ENCODE peak calls at places on chromosomes 1 and 21, in eight cellular contexts. One of them, this sample, is unnamed.

GRCh38 chr1:22216210-22216883 is 73.5 kb upstream of the WNT4 start:
- DNase-seq in A549: no peak
- DNase-seq in SK-N-SH: no peak
- DNase-seq in GM23338: no peak
- DNase-seq in Panc1: no peak
- DNase-seq in K562: no peak
- DNase-seq in HCT116: no peak
- DNase-seq in GM12878: no peak
- DNase-seq in this sample: no peak

GRCh38 chr21:18545908-18546307 is 142.3 kb upstream of the TMPRSS15 start:
- DNase-seq in A549: no peak
- DNase-seq in SK-N-SH: no peak
- DNase-seq in GM23338: no peak
- DNase-seq in Panc1: no peak
- DNase-seq in K562: no peak
- DNase-seq in HCT116: no peak
- DNase-seq in GM12878: no peak
- DNase-seq in this sample: no peak

GRCh38 chr1:57464756-57465155 is 40.9 kb upstream of the DAB1 start:
- DNase-seq in A549: no peak
- DNase-seq in SK-N-SH: no peak
- DNase-seq in GM23338: no peak
- DNase-seq in Panc1: no peak
- DNase-seq in K562: no peak
- DNase-seq in HCT116: no peak
- DNase-seq in GM12878: no peak
- DNase-seq in this sample: no peak

GRCh38 chr1:226738995-226739695 is at the start of gene ITPKB:
- DNase-seq in A549: no peak
- DNase-seq in SK-N-SH: peak
- DNase-seq in GM23338: peak
- DNase-seq in Panc1: no peak
- DNase-seq in K562: no peak
- DNase-seq in HCT116: no peak
- DNase-seq in GM12878: no peak
- DNase-seq in this sample: peak

GRCh38 chr1:202575906-202576653 is 134.2 kb downstream of the SYT2 start:
- DNase-seq in A549: no peak
- DNase-seq in SK-N-SH: peak
- DNase-seq in GM23338: no peak
- DNase-seq in Panc1: no peak
- DNase-seq in K562: no peak
- DNase-seq in HCT116: no peak
- DNase-seq in GM12878: no peak
- DNase-seq in this sample: no peak

GRCh38 chr1:150083907-150084306 is 16.3 kb downstream of the VPS45 start:
- DNase-seq in A549: no peak
- DNase-seq in SK-N-SH: no peak
- DNase-seq in GM23338: no peak
- DNase-seq in Panc1: no peak
- DNase-seq in K562: no peak
- DNase-seq in HCT116: no peak
- DNase-seq in GM12878: no peak
- DNase-seq in this sample: no peak

GRCh38 chr21:41481191-41481590 is 26.8 kb downstream of the TMPRSS2 start:
- DNase-seq in A549: no peak
- DNase-seq in SK-N-SH: no peak
- DNase-seq in GM23338: no peak
- DNase-seq in Panc1: no peak
- DNase-seq in K562: no peak
- DNase-seq in HCT116: no peak
- DNase-seq in GM12878: no peak
- DNase-seq in this sample: no peak

GRCh38 chr1:35642472-35642955 is 1.2 kb upstream of the PSMB2 start:
- DNase-seq in A549: no peak
- DNase-seq in SK-N-SH: no peak
- DNase-seq in GM23338: no peak
- DNase-seq in Panc1: no peak
- DNase-seq in K562: peak
- DNase-seq in HCT116: no peak
- DNase-seq in GM12878: no peak
- DNase-seq in this sample: no peak

GRCh38 chr21:43923391-43923790 is 58.4 kb downstream of the AGPAT3 start:
- DNase-seq in A549: no peak
- DNase-seq in SK-N-SH: peak
- DNase-seq in GM23338: no peak
- DNase-seq in Panc1: no peak
- DNase-seq in K562: no peak
- DNase-seq in HCT116: no peak
- DNase-seq in GM12878: no peak
- DNase-seq in this sample: no peak

GRCh38 chr1:201728731-201729130 is 100.2 kb upstream of the IPO9 start:
- DNase-seq in A549: no peak
- DNase-seq in SK-N-SH: no peak
- DNase-seq in GM23338: peak
- DNase-seq in Panc1: no peak
- DNase-seq in K562: no peak
- DNase-seq in HCT116: no peak
- DNase-seq in GM12878: no peak
- DNase-seq in this sample: no peak

GRCh38 chr1:30385246-30385940 is 338.0 kb downstream of the MATN1 start:
- DNase-seq in A549: no peak
- DNase-seq in SK-N-SH: no peak
- DNase-seq in GM23338: no peak
- DNase-seq in Panc1: no peak
- DNase-seq in K562: no peak
- DNase-seq in HCT116: no peak
- DNase-seq in GM12878: no peak
- DNase-seq in this sample: no peak

GRCh38 chr1:35398739-35399138 is 130.2 kb downstream of the ZMYM4 start:
- DNase-seq in A549: no peak
- DNase-seq in SK-N-SH: no peak
- DNase-seq in GM23338: no peak
- DNase-seq in Panc1: no peak
- DNase-seq in K562: no peak
- DNase-seq in HCT116: no peak
- DNase-seq in GM12878: no peak
- DNase-seq in this sample: no peak

GRCh38 chr1:228685081-228685480 is 50.2 kb upstream of the RHOU start:
- DNase-seq in A549: no peak
- DNase-seq in SK-N-SH: no peak
- DNase-seq in GM23338: no peak
- DNase-seq in Panc1: no peak
- DNase-seq in K562: no peak
- DNase-seq in HCT116: no peak
- DNase-seq in GM12878: no peak
- DNase-seq in this sample: no peak

GRCh38 chr1:19657511-19657910 is 7.2 kb upstream of the HTR6 start:
- DNase-seq in A549: no peak
- DNase-seq in SK-N-SH: no peak
- DNase-seq in GM23338: no peak
- DNase-seq in Panc1: no peak
- DNase-seq in K562: no peak
- DNase-seq in HCT116: no peak
- DNase-seq in GM12878: no peak
- DNase-seq in this sample: no peak

GRCh38 chr1:206686486-206687249 is 2.0 kb downstream of the MAPKAPK2 start:
- DNase-seq in A549: peak
- DNase-seq in SK-N-SH: no peak
- DNase-seq in GM23338: no peak
- DNase-seq in Panc1: no peak
- DNase-seq in K562: peak
- DNase-seq in HCT116: no peak
- DNase-seq in GM12878: no peak
- DNase-seq in this sample: peak
- TF ChIP-seq REST in A549: no peak
- TF ChIP-seq REST in SK-N-SH: no peak
- TF ChIP-seq REST in GM23338: no peak
- TF ChIP-seq REST in Panc1: no peak
- TF ChIP-seq REST in K562: no peak
- TF ChIP-seq REST in HCT116: no peak
- TF ChIP-seq REST in GM12878: no peak
- TF ChIP-seq REST in this sample: no peak

GRCh38 chr1:43622471-43622870 is 27.5 kb upstream of the KDM4A start:
- DNase-seq in A549: no peak
- DNase-seq in SK-N-SH: no peak
- DNase-seq in GM23338: no peak
- DNase-seq in Panc1: no peak
- DNase-seq in K562: no peak
- DNase-seq in HCT116: no peak
- DNase-seq in GM12878: no peak
- DNase-seq in this sample: no peak
- H3K27ac ChIP-seq in A549: no peak
- H3K27ac ChIP-seq in SK-N-SH: no peak
- H3K27ac ChIP-seq in GM23338: no peak
- H3K27ac ChIP-seq in Panc1: no peak
- H3K27ac ChIP-seq in K562: no peak
- H3K27ac ChIP-seq in HCT116: no peak
- H3K27ac ChIP-seq in GM12878: no peak
- H3K27ac ChIP-seq in this sample: no peak

GRCh38 chr1:182050481-182051438 is 10.8 kb downstream of the ZNF648 start:
- DNase-seq in A549: no peak
- DNase-seq in SK-N-SH: no peak
- DNase-seq in GM23338: no peak
- DNase-seq in Panc1: no peak
- DNase-seq in K562: no peak
- DNase-seq in HCT116: no peak
- DNase-seq in GM12878: no peak
- DNase-seq in this sample: no peak

GRCh38 chr1:182056596-182057366 is 4.7 kb downstream of the ZNF648 start:
- DNase-seq in A549: no peak
- DNase-seq in SK-N-SH: no peak
- DNase-seq in GM23338: peak
- DNase-seq in Panc1: no peak
- DNase-seq in K562: no peak
- DNase-seq in HCT116: no peak
- DNase-seq in GM12878: no peak
- DNase-seq in this sample: no peak

GRCh38 chr1:182059936-182060335 is 1.6 kb downstream of the ZNF648 start:
- DNase-seq in A549: no peak
- DNase-seq in SK-N-SH: no peak
- DNase-seq in GM23338: no peak
- DNase-seq in Panc1: no peak
- DNase-seq in K562: no peak
- DNase-seq in HCT116: no peak
- DNase-seq in GM12878: no peak
- DNase-seq in this sample: no peak

GRCh38 chr1:182051938-182052337 is 9.6 kb downstream of the ZNF648 start:
- DNase-seq in A549: no peak
- DNase-seq in SK-N-SH: no peak
- DNase-seq in GM23338: no peak
- DNase-seq in Panc1: no peak
- DNase-seq in K562: no peak
- DNase-seq in HCT116: no peak
- DNase-seq in GM12878: no peak
- DNase-seq in this sample: no peak

DNA sequence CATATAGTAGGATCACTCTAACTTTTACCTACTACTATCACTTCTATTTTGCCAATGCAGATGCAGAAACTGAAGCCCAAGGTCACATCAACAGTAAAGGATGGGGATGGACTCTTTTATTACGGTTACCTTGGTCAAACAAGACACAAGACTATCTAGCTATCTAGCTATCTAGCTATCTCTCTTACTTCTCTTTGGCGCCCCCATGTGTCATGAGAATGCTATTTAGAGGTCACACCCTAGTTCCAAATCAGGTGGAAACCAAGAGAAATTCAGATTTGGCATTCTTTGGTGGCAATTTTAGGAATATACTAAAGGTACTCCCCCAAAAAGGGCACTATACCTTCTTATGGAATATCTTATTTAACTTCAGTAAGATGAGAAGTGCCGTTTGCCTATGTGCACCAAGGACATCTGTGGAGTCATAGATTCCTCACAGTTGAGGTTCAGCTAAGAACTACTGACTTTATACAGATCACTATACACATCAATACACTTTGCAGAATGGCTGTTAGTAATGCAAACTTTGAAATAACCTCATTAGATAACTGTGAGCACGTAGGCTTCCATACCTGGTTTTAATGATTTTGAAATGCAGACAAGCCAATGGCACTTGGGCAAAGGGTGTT is 6.7 kb downstream of the ZNF648 start:
- DNase-seq in A549: peak
- DNase-seq in SK-N-SH: peak
- DNase-seq in GM23338: peak
- DNase-seq in Panc1: no peak
- DNase-seq in K562: peak
- DNase-seq in HCT116: peak
- DNase-seq in GM12878: peak
- DNase-seq in this sample: no peak
- TF ChIP-seq REST in A549: no peak
- TF ChIP-seq REST in SK-N-SH: no peak
- TF ChIP-seq REST in GM23338: no peak
- TF ChIP-seq REST in Panc1: no peak
- TF ChIP-seq REST in K562: no peak
- TF ChIP-seq REST in HCT116: no peak
- TF ChIP-seq REST in GM12878: no peak
- TF ChIP-seq REST in this sample: no peak

GRCh38 chr1:156144747-156145146 is 8.6 kb upstream of the SEMA4A start:
- DNase-seq in A549: no peak
- DNase-seq in SK-N-SH: no peak
- DNase-seq in GM23338: no peak
- DNase-seq in Panc1: no peak
- DNase-seq in K562: no peak
- DNase-seq in HCT116: no peak
- DNase-seq in GM12878: no peak
- DNase-seq in this sample: no peak

GRCh38 chr1:156145622-156146005 is 7.8 kb upstream of the SEMA4A start:
- DNase-seq in A549: no peak
- DNase-seq in SK-N-SH: no peak
- DNase-seq in GM23338: no peak
- DNase-seq in Panc1: no peak
- DNase-seq in K562: no peak
- DNase-seq in HCT116: no peak
- DNase-seq in GM12878: no peak
- DNase-seq in this sample: no peak

GRCh38 chr1:156146006-156146748 is 7.2 kb upstream of the SEMA4A start:
- DNase-seq in A549: peak
- DNase-seq in SK-N-SH: peak
- DNase-seq in GM23338: peak
- DNase-seq in Panc1: peak
- DNase-seq in K562: peak
- DNase-seq in HCT116: peak
- DNase-seq in GM12878: peak
- DNase-seq in this sample: peak

GRCh38 chr1:156148236-156148635 is 5.1 kb upstream of the SEMA4A start:
- DNase-seq in A549: no peak
- DNase-seq in SK-N-SH: no peak
- DNase-seq in GM23338: no peak
- DNase-seq in Panc1: no peak
- DNase-seq in K562: no peak
- DNase-seq in HCT116: no peak
- DNase-seq in GM12878: peak
- DNase-seq in this sample: peak

GRCh38 chr1:156146749-156147405 is 6.5 kb upstream of the SEMA4A start:
- DNase-seq in A549: no peak
- DNase-seq in SK-N-SH: no peak
- DNase-seq in GM23338: no peak
- DNase-seq in Panc1: no peak
- DNase-seq in K562: no peak
- DNase-seq in HCT116: no peak
- DNase-seq in GM12878: no peak
- DNase-seq in this sample: peak
- H3K27ac ChIP-seq in A549: peak
- H3K27ac ChIP-seq in SK-N-SH: no peak
- H3K27ac ChIP-seq in GM23338: no peak
- H3K27ac ChIP-seq in Panc1: no peak
- H3K27ac ChIP-seq in K562: no peak
- H3K27ac ChIP-seq in HCT116: no peak
- H3K27ac ChIP-seq in GM12878: peak
- H3K27ac ChIP-seq in this sample: peak

GRCh38 chr21:31618696-31619430 is 40.6 kb upstream of the SOD1 start:
- DNase-seq in A549: no peak
- DNase-seq in SK-N-SH: no peak
- DNase-seq in GM23338: no peak
- DNase-seq in Panc1: no peak
- DNase-seq in K562: no peak
- DNase-seq in HCT116: no peak
- DNase-seq in GM12878: no peak
- DNase-seq in this sample: no peak
- TF ChIP-seq REST in A549: no peak
- TF ChIP-seq REST in SK-N-SH: no peak
- TF ChIP-seq REST in GM23338: no peak
- TF ChIP-seq REST in Panc1: no peak
- TF ChIP-seq REST in K562: no peak
- TF ChIP-seq REST in HCT116: no peak
- TF ChIP-seq REST in GM12878: no peak
- TF ChIP-seq REST in this sample: no peak

This sample was measured in HL-60.